ENCODE peak calls at places on chromosomes 6 and 20, in six cellular contexts. V is aorta; W is effector memory CD4-positive, alpha-beta T cell; Y is stimulated activated CD8-positive, alpha-beta memory T cell treated with anti-CD3 and anti-CD28 coated beads, Interleukin-12 subunit alpha, Interleukin-12 subunit beta, amount 100 ng/mL, for 4 hours; O is thoracic aorta; T is heart right ventricle. K is an unnamed sample.

GRCh38 chr6:151384151-151384550 is 7.2 kb downstream of the ZBTB2 start:
- DNase-seq in V (no peak), W (no peak), Y (no peak), O (no peak), T (no peak), K (no peak)

GRCh38 chr6:144330588-144330987 is 45.5 kb downstream of the UTRN start:
- DNase-seq in V (no peak), W (no peak), Y (no peak), O (no peak), T (no peak), K (no peak)

GRCh38 chr6:73580247-73581149 is 59.7 kb upstream of the EEF1A1 start:
- DNase-seq in V (peak; percentile 96), W (peak; percentile 45), Y (peak; percentile 63), O (peak; percentile 74), T (peak; percentile 71), K (peak; percentile 98)

GRCh38 chr20:17612287-17612974 is 42.6 kb downstream of the DSTN start:
- DNase-seq in V (peak; percentile 83), W (peak; percentile 32), Y (peak; percentile 19), O (no peak), T (no peak), K (peak; percentile 75)

GRCh38 chr20:46131396-46131795 is 13.3 kb downstream of the CD40 start:
- DNase-seq in V (no peak), W (no peak), Y (no peak), O (no peak), T (no peak), K (peak; percentile 40)

GRCh38 chr20:34199183-34199582 is 42.0 kb upstream of the ASIP start:
- DNase-seq in V (no peak), W (no peak), Y (no peak), O (no peak), T (no peak), K (no peak)

GRCh38 chr6:52503344-52503747 is 73.5 kb downstream of the TRAM2 start:
- DNase-seq in V (no peak), W (no peak), Y (no peak), O (no peak), T (peak; percentile 47), K (no peak)

GRCh38 chr20:6123650-6124014 is 802 bp upstream of the FERMT1 start:
- DNase-seq in V (no peak), W (no peak), Y (no peak), O (no peak), T (no peak), K (no peak)

GRCh38 chr6:54085526-54085925 is 25.7 kb upstream of the MLIP start:
- DNase-seq in V (no peak), W (no peak), Y (no peak), O (no peak), T (no peak), K (peak; percentile 65)

GRCh38 chr6:78700997-78701396 is 166.4 kb upstream of the IRAK1BP1 start:
- DNase-seq in V (no peak), W (no peak), Y (no peak), O (no peak), T (no peak), K (no peak)

GRCh38 chr6:170393807-170394399 is 87.3 kb downstream of the FAM120B start:
- DNase-seq in V (no peak), W (no peak), Y (peak; percentile 8), O (no peak), T (no peak), K (no peak)

GRCh38 chr6:117194978-117195377 is 70.4 kb upstream of the VGLL2 start:
- DNase-seq in V (no peak), W (no peak), Y (no peak), O (no peak), T (no peak), K (no peak)

GRCh38 chr20:59994697-59995122 is 36.5 kb downstream of the CDH26 start:
- DNase-seq in V (no peak), W (no peak), Y (no peak), O (no peak), T (peak; percentile 17), K (no peak)

GRCh38 chr6:79257381-79258205 is 23.1 kb upstream of the HMGN3 start:
- DNase-seq in V (no peak), W (no peak), Y (no peak), O (no peak), T (no peak), K (peak; percentile 77)

GRCh38 chr6:3929281-3929798 is 80.2 kb downstream of the FAM50B start:
- DNase-seq in V (peak; percentile 85), W (no peak), Y (no peak), O (no peak), T (no peak), K (peak; percentile 69)

GRCh38 chr6:157358287-157358686 is 22.7 kb upstream of the ZDHHC14 start:
- DNase-seq in V (no peak), W (no peak), Y (no peak), O (no peak), T (no peak), K (no peak)

GRCh38 chr6:153131037-153131981 is at the start of gene RGS17:
- DNase-seq in V (peak; percentile 89), W (no peak), Y (peak; percentile 10), O (no peak), T (peak; percentile 60), K (peak; percentile 91)

GRCh38 chr20:32635764-32636163 is 38.0 kb downstream of the C20orf203 start:
- DNase-seq in V (no peak), W (no peak), Y (no peak), O (no peak), T (no peak), K (no peak)

GRCh38 chr6:96795481-96795880 is 41.8 kb downstream of the GPR63 start:
- DNase-seq in V (no peak), W (no peak), Y (no peak), O (no peak), T (no peak), K (no peak)

GRCh38 chr6:36542041-36542440 is 5.2 kb downstream of the STK38 start:
- DNase-seq in V (no peak), W (no peak), Y (no peak), O (no peak), T (no peak), K (no peak)

GRCh38 chr6:36247691-36248090 is 22.2 kb upstream of the PNPLA1 start:
- DNase-seq in V (peak; percentile 30), W (no peak), Y (no peak), O (no peak), T (no peak), K (peak; percentile 67)

GRCh38 chr6:35718911-35719381 is 17.9 kb upstream of the ARMC12 start:
- DNase-seq in V (no peak), W (no peak), Y (no peak), O (no peak), T (peak; percentile 18), K (no peak)

GRCh38 chr20:53918949-53919361 is 151.4 kb downstream of the BCAS1 start:
- DNase-seq in V (no peak), W (no peak), Y (no peak), O (no peak), T (no peak), K (no peak)

GRCh38 chr6:154508573-154509375 is 1.7 kb downstream of the CNKSR3 start:
- DNase-seq in V (no peak), W (no peak), Y (no peak), O (no peak), T (no peak), K (peak; percentile 53)

GRCh38 chr6:1322725-1323219 is 10.9 kb downstream of the FOXQ1 start:
- DNase-seq in V (no peak), W (no peak), Y (no peak), O (no peak), T (no peak), K (peak; percentile 41)

GRCh38 chr6:8389034-8389818 is 46.1 kb downstream of the SLC35B3 start:
- DNase-seq in V (no peak), W (no peak), Y (no peak), O (no peak), T (no peak), K (no peak)

GRCh38 chr6:123803862-123804681 is at the start of gene NKAIN2:
- DNase-seq in V (peak; percentile 76), W (no peak), Y (no peak), O (no peak), T (peak; percentile 23), K (no peak)

K was measured in foreskin fibroblast.